ENCODE peak calls at places on chromosomes 7 and 10, in eight cellular contexts. E is ascending aorta; J is CD8-positive, alpha-beta T cell; C is upper lobe of right lung; Y is heart left ventricle; H is Caco-2; Q is IMR-90; R is mesendoderm. W is an unnamed sample.
A peak's percentile ranks its signal among the peaks of the same experiment; 100 is the strongest.

GRCh38 chr7:29146082-29146706 is at the start of gene CPVL:
- DNase-seq in E (peak; percentile 24), J (no peak), C (peak; percentile 81), Y (peak; percentile 88), H (peak; percentile 88), Q (no peak), R (peak; percentile 91), W (peak; percentile 38)

GRCh38 chr7:98555403-98555802 is 61.7 kb upstream of the NPTX2 start:
- DNase-seq in E (no peak), J (no peak), C (peak; percentile 35), Y (no peak), H (no peak), Q (no peak), R (no peak), W (no peak)

GRCh38 chr7:133699390-133699789 is 427.8 kb upstream of the LRGUK start:
- DNase-seq in E (no peak), J (no peak), C (no peak), Y (no peak), H (no peak), Q (no peak), R (no peak), W (no peak)

GRCh38 chr10:79488303-79488702 is 24.0 kb upstream of the EIF5AL1 start:
- DNase-seq in E (peak; percentile 54), J (no peak), C (no peak), Y (peak; percentile 72), H (peak; percentile 17), Q (peak; percentile 92), R (peak; percentile 86), W (no peak)

GRCh38 chr7:120898710-120899499 is 41.0 kb upstream of the TSPAN12 start:
- DNase-seq in E (no peak), J (no peak), C (no peak), Y (no peak), H (no peak), Q (no peak), R (no peak), W (no peak)

GRCh38 chr7:50793115-50793946 is 10.6 kb upstream of the GRB10 start:
- DNase-seq in E (no peak), J (no peak), C (peak; percentile 87), Y (peak; percentile 82), H (peak; percentile 81), Q (peak; percentile 36), R (peak; percentile 80), W (peak; percentile 44)

GRCh38 chr7:4734587-4735365 is 40.6 kb upstream of the AP5Z1 start:
- DNase-seq in E (no peak), J (no peak), C (no peak), Y (no peak), H (no peak), Q (no peak), R (no peak), W (no peak)

GRCh38 chr7:768881-769504 is 41.9 kb upstream of the PRKAR1B start:
- DNase-seq in E (no peak), J (no peak), C (no peak), Y (peak; percentile 75), H (peak; percentile 19), Q (no peak), R (peak; percentile 31), W (peak; percentile 18)

GRCh38 chr10:87685832-87686589 is 26.3 kb downstream of the PAPSS2 start:
- DNase-seq in E (no peak), J (no peak), C (no peak), Y (no peak), H (no peak), Q (no peak), R (no peak), W (no peak)

GRCh38 chr10:123009105-123009805 is 449 bp downstream of the ACADSB start:
- DNase-seq in E (no peak), J (no peak), C (peak; percentile 68), Y (peak; percentile 28), H (peak; percentile 24), Q (no peak), R (peak; percentile 47), W (peak; percentile 12)

DNA sequence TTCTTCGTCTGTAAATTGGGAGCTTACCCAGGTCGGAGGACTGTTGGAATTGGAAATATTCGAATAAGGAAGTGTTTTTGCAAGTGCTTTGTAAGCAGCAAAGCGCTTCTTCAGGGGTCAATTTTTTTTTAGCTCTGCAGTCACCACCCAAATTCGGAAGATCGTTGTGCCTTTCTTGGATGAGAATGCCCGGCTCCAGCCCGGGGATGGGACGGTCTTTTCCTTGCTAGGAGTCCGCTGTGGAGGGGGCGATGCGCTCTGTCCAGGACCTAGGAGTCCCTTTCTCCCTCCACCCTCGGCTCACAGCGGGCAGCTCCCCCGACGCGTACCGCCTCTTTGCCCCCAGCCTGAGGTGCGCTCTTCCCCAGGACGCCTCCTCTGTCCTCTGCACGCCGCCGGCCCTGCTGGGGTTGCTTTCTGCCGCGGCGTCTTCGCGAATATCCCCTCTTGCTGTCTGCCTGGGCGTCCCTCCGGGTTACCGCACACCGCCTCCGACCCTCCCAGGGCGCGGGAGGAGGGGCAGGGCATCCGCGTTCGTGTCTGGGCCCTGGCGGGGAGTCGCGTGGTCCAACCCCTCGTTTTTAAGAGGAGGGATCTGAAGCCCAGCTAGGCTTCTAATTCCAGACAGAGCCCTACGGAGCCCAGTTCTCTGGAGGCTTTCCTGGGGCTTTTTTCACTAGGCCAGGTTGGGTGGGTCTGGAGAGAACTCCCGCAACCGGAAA is 167.1 kb downstream of the UBE2H start:
- DNase-seq in E (no peak), J (no peak), C (no peak), Y (no peak), H (no peak), Q (no peak), R (no peak), W (peak; percentile 31)
- H3K27me3 ChIP-seq in E (peaks cover 40% of the 10 kb centered on the region), J (peaks cover 51% of the 10 kb centered on the region), C (peaks cover 76% of the 10 kb centered on the region), Y (peaks cover 75% of the 10 kb centered on the region), H (no peaks in the 10 kb centered on the region), Q (peaks cover 81% of the 10 kb centered on the region), R (peaks cover 57% of the 10 kb centered on the region), W (peaks cover 49% of the 10 kb centered on the region)

DNA sequence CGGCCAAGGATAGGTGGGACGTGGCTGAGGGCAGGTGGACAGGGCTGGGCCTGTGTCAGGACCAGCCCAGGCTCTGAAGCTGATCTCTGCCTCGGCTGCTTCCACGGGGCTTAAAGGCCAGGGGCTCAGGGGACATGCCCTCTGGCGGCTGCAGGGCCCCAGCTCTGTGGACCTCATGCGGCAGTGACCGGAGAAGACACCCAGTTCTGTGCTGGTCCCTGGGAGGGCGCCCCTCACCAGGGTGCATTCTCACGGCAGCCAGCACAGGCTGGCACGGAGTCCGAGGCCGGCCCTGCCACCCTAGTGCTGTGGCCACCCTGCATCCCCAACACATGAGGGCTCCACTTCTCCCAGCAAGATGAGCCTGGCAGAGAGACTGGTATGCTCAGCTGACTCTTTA is 30.3 kb downstream of the YKT6 start:
- DNase-seq in E (no peak), J (no peak), C (no peak), Y (no peak), H (no peak), Q (no peak), R (no peak), W (no peak)
- H3K27me3 ChIP-seq in E (no peaks in the 10 kb centered on the region), J (no peaks in the 10 kb centered on the region), C (peaks cover 9% of the 10 kb centered on the region), Y (peaks cover 3% of the 10 kb centered on the region), H (no peaks in the 10 kb centered on the region), Q (peaks cover 40% of the 10 kb centered on the region), R (no peaks in the 10 kb centered on the region), W (no peaks in the 10 kb centered on the region)

DNA sequence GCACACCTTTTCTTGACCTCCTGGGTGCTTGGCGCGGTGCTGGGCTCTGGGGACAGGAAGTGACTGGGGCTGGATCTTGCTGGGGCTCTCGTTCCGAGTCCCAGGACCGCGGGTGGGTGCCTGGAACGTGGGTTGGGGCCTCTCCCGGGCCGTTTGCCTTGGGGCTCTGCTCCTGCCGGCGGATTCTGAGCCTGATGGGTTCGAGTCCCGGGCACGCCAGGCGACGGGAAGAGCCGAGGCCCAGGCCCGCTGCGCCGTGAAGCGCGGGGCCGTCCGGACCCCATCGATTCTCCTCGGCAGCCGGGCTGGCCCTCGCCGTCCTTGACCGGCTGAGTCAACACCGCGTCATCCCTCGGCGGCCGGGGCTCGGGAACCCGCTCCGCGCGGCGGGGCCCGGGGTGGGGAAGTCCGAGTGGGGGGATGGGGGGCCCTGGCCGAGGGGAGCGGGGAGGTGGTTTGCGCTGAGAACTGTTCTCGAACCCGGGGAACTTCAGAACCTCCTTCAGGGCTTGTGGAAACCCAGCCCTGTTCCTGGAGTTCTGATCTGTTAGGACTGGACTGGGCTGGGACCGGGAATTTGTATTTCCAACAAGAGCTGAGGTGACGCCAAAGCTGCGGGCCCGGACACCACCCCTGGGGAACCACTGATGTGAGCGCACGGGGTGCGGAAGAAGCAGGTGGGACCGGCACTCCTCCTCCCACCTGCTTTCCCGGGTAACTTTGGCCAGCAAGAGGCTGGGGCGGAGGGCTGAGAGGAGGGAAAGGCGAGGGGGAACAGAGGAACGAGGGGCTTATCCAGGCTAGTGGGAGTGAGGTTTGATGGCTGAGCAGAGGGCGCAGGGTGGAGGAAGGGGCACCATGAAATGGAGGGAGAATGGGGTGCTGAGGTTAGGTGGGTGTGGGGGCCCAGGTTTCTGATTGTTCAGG is 6.2 kb downstream of the HHEX start:
- DNase-seq in E (no peak), J (no peak), C (no peak), Y (no peak), H (no peak), Q (peak; percentile 70), R (no peak), W (peak; percentile 15)
- H3K27me3 ChIP-seq in E (no peaks in the 10 kb centered on the region), J (peaks cover 15% of the 10 kb centered on the region), C (peaks cover 4% of the 10 kb centered on the region), Y (peaks cover 40% of the 10 kb centered on the region), H (no peaks in the 10 kb centered on the region), Q (no peaks in the 10 kb centered on the region), R (peaks cover 24% of the 10 kb centered on the region), W (peaks cover 88% of the 10 kb centered on the region)

GRCh38 chr7:25854608-25855497 is 297.1 kb upstream of the NFE2L3 start:
- DNase-seq in E (peak; percentile 31), J (no peak), C (no peak), Y (no peak), H (peak; percentile 89), Q (peak; percentile 100), R (peak; percentile 100), W (peak; percentile 97)
- H3K27me3 ChIP-seq in E (peaks cover 7% of the 10 kb centered on the region), J (peaks cover 75% of the 10 kb centered on the region), C (peaks cover 94% of the 10 kb centered on the region), Y (peaks cover 93% of the 10 kb centered on the region), H (no peaks in the 10 kb centered on the region), Q (peaks cover 3% of the 10 kb centered on the region), R (peaks cover 11% of the 10 kb centered on the region), W (peaks cover 40% of the 10 kb centered on the region)

GRCh38 chr7:128847721-128848211 is 14.9 kb upstream of the ATP6V1F start:
- DNase-seq in E (no peak), J (no peak), C (no peak), Y (no peak), H (no peak), Q (no peak), R (no peak), W (no peak)
- H3K27me3 ChIP-seq in E (no peaks in the 10 kb centered on the region), J (no peaks in the 10 kb centered on the region), C (no peaks in the 10 kb centered on the region), Y (no peaks in the 10 kb centered on the region), H (no peaks in the 10 kb centered on the region), Q (no peaks in the 10 kb centered on the region), R (no peaks in the 10 kb centered on the region), W (no peaks in the 10 kb centered on the region)

DNA sequence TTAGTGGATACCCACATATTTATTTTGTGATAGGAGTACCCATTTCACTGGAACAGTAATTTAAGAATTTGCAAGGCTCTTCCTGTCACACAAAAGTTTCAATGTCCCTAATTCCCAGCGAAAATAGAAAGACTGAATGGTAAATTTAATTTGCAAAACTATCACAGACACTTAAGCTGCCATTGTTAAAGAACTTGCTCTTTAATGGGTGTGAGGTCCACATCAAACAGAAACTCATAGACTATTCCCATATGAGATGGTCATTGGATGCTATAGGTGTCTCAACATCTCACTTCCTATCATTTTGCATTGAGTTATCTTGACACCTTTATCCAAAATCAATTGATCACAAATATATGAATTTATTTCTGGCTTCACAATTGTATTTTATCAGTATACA is 415.9 kb downstream of the GPAM start:
- DNase-seq in E (no peak), J (no peak), C (no peak), Y (no peak), H (no peak), Q (no peak), R (no peak), W (no peak)
- H3K27me3 ChIP-seq in E (no peaks in the 10 kb centered on the region), J (peaks cover 3% of the 10 kb centered on the region), C (no peaks in the 10 kb centered on the region), Y (no peaks in the 10 kb centered on the region), H (no peaks in the 10 kb centered on the region), Q (no peaks in the 10 kb centered on the region), R (no peaks in the 10 kb centered on the region), W (no peaks in the 10 kb centered on the region)

W was measured in neuronal stem cell.